ENCODE peak calls at places on chromosomes 12 and 14, in eight cellular contexts. One of them, this sample, is unnamed.
A peak's percentile ranks its signal among the peaks of the same experiment; 100 is the strongest.

GRCh38 chr12:52337054-52337453 is 15.9 kb upstream of the KRT83 start:
- DNase-seq in NCI-H1092: no peak
- DNase-seq in NCI-H345: no peak
- DNase-seq in effector memory CD8-positive, alpha-beta T cell: no peak
- DNase-seq in body of pancreas: no peak
- DNase-seq in COR-L47: no peak
- DNase-seq in HEK293T: no peak
- DNase-seq in dorsolateral prefrontal cortex: no peak
- DNase-seq in this sample: no peak

GRCh38 chr12:30884804-30885203 is 41.7 kb upstream of the TSPAN11 start:
- DNase-seq in NCI-H345: no peak
- DNase-seq in NCI-H1092: no peak
- DNase-seq in HEK293T: no peak
- DNase-seq in COR-L47: no peak
- DNase-seq in effector memory CD8-positive, alpha-beta T cell: no peak
- DNase-seq in dorsolateral prefrontal cortex: no peak
- DNase-seq in body of pancreas: no peak
- DNase-seq in this sample: no peak

GRCh38 chr12:19665105-19665900 is 226.0 kb downstream of the AEBP2 start:
- DNase-seq in effector memory CD8-positive, alpha-beta T cell: no peak
- DNase-seq in NCI-H345: no peak
- DNase-seq in HEK293T: no peak
- DNase-seq in body of pancreas: no peak
- DNase-seq in COR-L47: no peak
- DNase-seq in dorsolateral prefrontal cortex: no peak
- DNase-seq in NCI-H1092: no peak
- DNase-seq in this sample: no peak

GRCh38 chr12:3698218-3698974 is 54.5 kb downstream of the CRACR2A start:
- DNase-seq in body of pancreas: no peak
- DNase-seq in NCI-H1092: peak; percentile 94
- DNase-seq in COR-L47: peak; percentile 80
- DNase-seq in effector memory CD8-positive, alpha-beta T cell: no peak
- DNase-seq in HEK293T: no peak
- DNase-seq in dorsolateral prefrontal cortex: no peak
- DNase-seq in NCI-H345: peak; percentile 93
- DNase-seq in this sample: peak; percentile 93

GRCh38 chr12:80332827-80333226 is 111.2 kb upstream of the PTPRQ start:
- DNase-seq in COR-L47: no peak
- DNase-seq in NCI-H345: no peak
- DNase-seq in HEK293T: no peak
- DNase-seq in body of pancreas: no peak
- DNase-seq in effector memory CD8-positive, alpha-beta T cell: no peak
- DNase-seq in NCI-H1092: no peak
- DNase-seq in dorsolateral prefrontal cortex: no peak
- DNase-seq in this sample: no peak

GRCh38 chr14:80504781-80505180 is 293.5 kb upstream of the DIO2 start:
- DNase-seq in COR-L47: no peak
- DNase-seq in HEK293T: no peak
- DNase-seq in effector memory CD8-positive, alpha-beta T cell: no peak
- DNase-seq in dorsolateral prefrontal cortex: no peak
- DNase-seq in body of pancreas: no peak
- DNase-seq in NCI-H1092: no peak
- DNase-seq in NCI-H345: no peak
- DNase-seq in this sample: no peak

GRCh38 chr14:98592611-98593170 is 679.3 kb downstream of the BCL11B start:
- DNase-seq in body of pancreas: no peak
- DNase-seq in COR-L47: no peak
- DNase-seq in NCI-H345: no peak
- DNase-seq in HEK293T: no peak
- DNase-seq in dorsolateral prefrontal cortex: no peak
- DNase-seq in NCI-H1092: no peak
- DNase-seq in effector memory CD8-positive, alpha-beta T cell: no peak
- DNase-seq in this sample: no peak

GRCh38 chr12:2963154-2963759 is 4.1 kb downstream of the TEAD4 start:
- DNase-seq in NCI-H1092: no peak
- DNase-seq in dorsolateral prefrontal cortex: no peak
- DNase-seq in effector memory CD8-positive, alpha-beta T cell: no peak
- DNase-seq in HEK293T: no peak
- DNase-seq in COR-L47: no peak
- DNase-seq in body of pancreas: peak; percentile 65
- DNase-seq in NCI-H345: no peak
- DNase-seq in this sample: peak; percentile 32

GRCh38 chr12:4115570-4115969 is 158.0 kb upstream of the CCND2 start:
- DNase-seq in body of pancreas: no peak
- DNase-seq in effector memory CD8-positive, alpha-beta T cell: no peak
- DNase-seq in dorsolateral prefrontal cortex: no peak
- DNase-seq in NCI-H1092: no peak
- DNase-seq in COR-L47: no peak
- DNase-seq in HEK293T: no peak
- DNase-seq in NCI-H345: no peak
- DNase-seq in this sample: no peak

GRCh38 chr12:25529738-25530137 is 23.3 kb downstream of the LMNTD1 start:
- DNase-seq in dorsolateral prefrontal cortex: no peak
- DNase-seq in body of pancreas: no peak
- DNase-seq in NCI-H1092: no peak
- DNase-seq in effector memory CD8-positive, alpha-beta T cell: no peak
- DNase-seq in NCI-H345: no peak
- DNase-seq in COR-L47: no peak
- DNase-seq in HEK293T: no peak
- DNase-seq in this sample: no peak

GRCh38 chr12:119712721-119713120 is 44.8 kb downstream of the PRKAB1 start:
- DNase-seq in body of pancreas: no peak
- DNase-seq in effector memory CD8-positive, alpha-beta T cell: no peak
- DNase-seq in dorsolateral prefrontal cortex: no peak
- DNase-seq in NCI-H1092: no peak
- DNase-seq in HEK293T: no peak
- DNase-seq in COR-L47: no peak
- DNase-seq in NCI-H345: no peak
- DNase-seq in this sample: no peak

GRCh38 chr14:26389646-26390508 is 208.0 kb downstream of the NOVA1 start:
- DNase-seq in dorsolateral prefrontal cortex: no peak
- DNase-seq in HEK293T: peak; percentile 23
- DNase-seq in COR-L47: no peak
- DNase-seq in NCI-H345: no peak
- DNase-seq in NCI-H1092: no peak
- DNase-seq in effector memory CD8-positive, alpha-beta T cell: no peak
- DNase-seq in body of pancreas: no peak
- DNase-seq in this sample: no peak

GRCh38 chr12:94841171-94841570 is 162.3 kb downstream of the NDUFA12 start:
- DNase-seq in COR-L47: peak; percentile 44
- DNase-seq in body of pancreas: no peak
- DNase-seq in effector memory CD8-positive, alpha-beta T cell: no peak
- DNase-seq in dorsolateral prefrontal cortex: no peak
- DNase-seq in HEK293T: no peak
- DNase-seq in NCI-H1092: no peak
- DNase-seq in NCI-H345: peak; percentile 85
- DNase-seq in this sample: peak; percentile 78

GRCh38 chr12:5335059-5335458 is 96.8 kb upstream of the NTF3 start:
- DNase-seq in dorsolateral prefrontal cortex: no peak
- DNase-seq in effector memory CD8-positive, alpha-beta T cell: no peak
- DNase-seq in HEK293T: no peak
- DNase-seq in COR-L47: no peak
- DNase-seq in body of pancreas: no peak
- DNase-seq in NCI-H345: no peak
- DNase-seq in NCI-H1092: no peak
- DNase-seq in this sample: no peak

GRCh38 chr12:64824500-64825142 is at the start of gene TBC1D30:
- DNase-seq in NCI-H345: peak; percentile 86
- DNase-seq in effector memory CD8-positive, alpha-beta T cell: no peak
- DNase-seq in body of pancreas: peak; percentile 24
- DNase-seq in HEK293T: peak; percentile 64
- DNase-seq in COR-L47: peak; percentile 71
- DNase-seq in NCI-H1092: peak; percentile 59
- DNase-seq in dorsolateral prefrontal cortex: peak; percentile 72
- DNase-seq in this sample: peak; percentile 76

GRCh38 chr12:124518051-124518932 is 49.1 kb downstream of the NCOR2 start:
- DNase-seq in COR-L47: peak; percentile 97
- DNase-seq in NCI-H345: peak; percentile 98
- DNase-seq in body of pancreas: peak; percentile 100
- DNase-seq in effector memory CD8-positive, alpha-beta T cell: no peak
- DNase-seq in dorsolateral prefrontal cortex: peak; percentile 97
- DNase-seq in HEK293T: peak; percentile 80
- DNase-seq in NCI-H1092: peak; percentile 93
- DNase-seq in this sample: peak; percentile 98

GRCh38 chr14:68293404-68293803 is 473.8 kb downstream of the RAD51B start:
- DNase-seq in NCI-H345: no peak
- DNase-seq in dorsolateral prefrontal cortex: no peak
- DNase-seq in HEK293T: no peak
- DNase-seq in NCI-H1092: no peak
- DNase-seq in effector memory CD8-positive, alpha-beta T cell: no peak
- DNase-seq in body of pancreas: peak; percentile 47
- DNase-seq in COR-L47: no peak
- DNase-seq in this sample: no peak

GRCh38 chr12:16112626-16113560 is 164.6 kb downstream of the SLC15A5 start:
- DNase-seq in COR-L47: no peak
- DNase-seq in NCI-H1092: peak; percentile 31
- DNase-seq in HEK293T: peak; percentile 48
- DNase-seq in NCI-H345: peak; percentile 74
- DNase-seq in effector memory CD8-positive, alpha-beta T cell: no peak
- DNase-seq in body of pancreas: no peak
- DNase-seq in dorsolateral prefrontal cortex: no peak
- DNase-seq in this sample: peak; percentile 54

GRCh38 chr12:123077298-123078113 is 73.4 kb downstream of the PITPNM2 start:
- DNase-seq in NCI-H345: no peak
- DNase-seq in dorsolateral prefrontal cortex: no peak
- DNase-seq in NCI-H1092: no peak
- DNase-seq in HEK293T: no peak
- DNase-seq in COR-L47: no peak
- DNase-seq in effector memory CD8-positive, alpha-beta T cell: no peak
- DNase-seq in body of pancreas: no peak
- DNase-seq in this sample: no peak

This sample was measured in NCI-H1105 treated with DMSO at 0.1 percent for 48 hours.